ENCODE peak calls at places on chromosomes 3 and 15, in six cellular contexts. H is hepatocyte; Y is body of pancreas; P is CD8-positive, alpha-beta memory T cell; L is heart right ventricle; G is IMR-90. A is an unnamed sample.

GRCh38 chr3:29430558-29430971 is 149.7 kb downstream of the RBMS3 start:
- DNase-seq in H (no peak), Y (no peak), P (no peak), L (no peak), G (peak), A (no peak)

GRCh38 chr15:42018306-42019224 is 2.3 kb downstream of the PLA2G4E start:
- DNase-seq in H (no peak), Y (no peak), P (no peak), L (peak), G (no peak), A (no peak)

GRCh38 chr3:159771865-159772611 is 216.6 kb upstream of the IL12A start:
- DNase-seq in H (no peak), Y (no peak), P (no peak), L (no peak), G (no peak), A (no peak)

GRCh38 chr3:191721390-191721801 is 260.4 kb downstream of the PYDC2 start:
- DNase-seq in H (no peak), Y (no peak), P (no peak), L (no peak), G (no peak), A (no peak)

GRCh38 chr3:16338124-16338523 is 73.1 kb downstream of the OXNAD1 start:
- DNase-seq in H (no peak), Y (no peak), P (peak), L (no peak), G (no peak), A (no peak)

GRCh38 chr15:55742498-55742926 is 440 bp downstream of the PRTG start:
- DNase-seq in H (peak), Y (no peak), P (no peak), L (peak), G (peak), A (peak)

GRCh38 chr15:25416693-25417092 is 22.1 kb downstream of the UBE3A start:
- DNase-seq in H (no peak), Y (no peak), P (no peak), L (no peak), G (peak), A (no peak)

GRCh38 chr15:86526938-86527735 is 447.5 kb downstream of the AGBL1 start:
- DNase-seq in H (no peak), Y (no peak), P (no peak), L (no peak), G (no peak), A (no peak)

GRCh38 chr3:73568371-73568862 is 56.3 kb downstream of the PDZRN3 start:
- DNase-seq in H (no peak), Y (no peak), P (no peak), L (no peak), G (no peak), A (no peak)

GRCh38 chr15:80207887-80208286 is 44.1 kb downstream of the CTXND1 start:
- DNase-seq in H (peak), Y (no peak), P (no peak), L (no peak), G (no peak), A (no peak)

GRCh38 chr3:72769758-72770540 is 78.3 kb downstream of the SHQ1 start:
- DNase-seq in H (no peak), Y (no peak), P (no peak), L (no peak), G (no peak), A (no peak)

GRCh38 chr3:89682556-89682955 is 575.1 kb downstream of the EPHA3 start:
- DNase-seq in H (no peak), Y (no peak), P (no peak), L (no peak), G (no peak), A (no peak)

GRCh38 chr3:111621535-111621934 is 26.4 kb upstream of the ZBED2 start:
- DNase-seq in H (no peak), Y (no peak), P (no peak), L (no peak), G (no peak), A (no peak)

GRCh38 chr15:74025436-74025835 is 30.9 kb downstream of the PML start:
- DNase-seq in H (no peak), Y (no peak), P (no peak), L (no peak), G (peak), A (no peak)

GRCh38 chr3:101611023-101611422 is 37.0 kb downstream of the PCNP start:
- DNase-seq in H (no peak), Y (no peak), P (no peak), L (no peak), G (no peak), A (no peak)

GRCh38 chr15:69823223-69823907 is 274.4 kb downstream of the TLE3 start:
- DNase-seq in H (peak), Y (no peak), P (no peak), L (no peak), G (peak), A (no peak)

GRCh38 chr15:41804920-41805666 is 22.8 kb upstream of the JMJD7 start:
- DNase-seq in H (no peak), Y (no peak), P (no peak), L (no peak), G (no peak), A (no peak)

GRCh38 chr3:117439812-117440211 is 730.2 kb downstream of the TUSC7 start:
- DNase-seq in H (no peak), Y (peak), P (no peak), L (no peak), G (peak), A (no peak)

GRCh38 chr3:123372789-123373534 is 75.9 kb downstream of the ADCY5 start:
- DNase-seq in H (no peak), Y (no peak), P (no peak), L (no peak), G (no peak), A (no peak)

GRCh38 chr3:43030162-43030935 is 51.2 kb downstream of the GASK1A start:
- DNase-seq in H (no peak), Y (no peak), P (no peak), L (no peak), G (no peak), A (no peak)

GRCh38 chr15:97023131-97023844 is 692.8 kb downstream of the NR2F2 start:
- DNase-seq in H (no peak), Y (no peak), P (no peak), L (no peak), G (no peak), A (no peak)

GRCh38 chr3:45677841-45678240 is 11.4 kb upstream of the SACM1L start:
- DNase-seq in H (no peak), Y (no peak), P (no peak), L (no peak), G (no peak), A (no peak)

GRCh38 chr3:45677045-45677436 is 12.2 kb upstream of the SACM1L start:
- DNase-seq in H (peak), Y (no peak), P (peak), L (peak), G (peak), A (no peak)

GRCh38 chr3:45673273-45673672 is 15.9 kb upstream of the SACM1L start:
- DNase-seq in H (no peak), Y (no peak), P (no peak), L (no peak), G (no peak), A (no peak)

GRCh38 chr3:45679805-45680204 is 9.4 kb upstream of the SACM1L start:
- DNase-seq in H (no peak), Y (no peak), P (no peak), L (no peak), G (no peak), A (no peak)

DNA sequence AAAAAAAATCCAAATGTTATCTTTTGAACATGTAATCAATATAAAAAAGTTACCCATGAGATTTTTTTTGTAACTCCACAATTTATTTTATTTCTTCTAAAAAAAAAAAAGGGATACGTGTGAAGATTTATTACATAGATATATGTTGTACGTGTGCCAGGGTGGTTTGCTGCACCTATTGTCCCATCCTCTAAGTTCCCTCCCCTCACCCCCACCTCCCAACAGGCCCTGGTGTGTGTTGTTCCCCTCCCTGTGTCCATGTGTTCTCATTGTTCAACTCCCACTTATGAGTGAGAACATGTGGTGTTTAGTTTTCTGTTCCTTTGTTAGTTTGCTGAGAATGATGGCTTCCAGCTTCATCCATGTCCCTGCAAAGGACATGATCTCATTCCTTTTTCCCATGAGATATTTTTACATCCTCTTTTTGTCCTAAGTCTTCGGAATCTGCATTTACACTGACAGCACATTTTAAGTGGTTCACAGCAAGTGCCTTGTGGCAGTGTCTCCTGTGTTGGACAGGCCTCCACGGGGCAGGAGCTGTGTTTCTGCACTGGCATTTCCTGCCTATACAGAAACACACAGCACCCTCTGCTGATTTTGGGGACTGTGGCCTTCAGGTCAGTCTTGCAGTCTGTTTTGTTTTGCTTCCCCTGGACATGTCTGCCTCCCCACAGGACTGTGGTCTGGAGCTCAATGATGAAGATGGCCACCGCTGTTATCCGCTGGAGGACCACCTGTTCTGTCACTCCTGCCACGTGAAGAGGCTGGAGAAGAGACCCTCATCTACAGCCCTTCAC is 12.8 kb upstream of the SACM1L start:
- DNase-seq in H (no peak), Y (no peak), P (no peak), L (no peak), G (no peak), A (no peak)
- H3K27ac ChIP-seq in H (peak), Y (peak), P (no peak), L (peak), G (peak), A (peak)

GRCh38 chr3:169120928-169121327 is 542.6 kb downstream of the MECOM start:
- DNase-seq in H (no peak), Y (no peak), P (no peak), L (no peak), G (no peak), A (no peak)

GRCh38 chr3:169117264-169117663 is 546.2 kb downstream of the MECOM start:
- DNase-seq in H (no peak), Y (no peak), P (no peak), L (no peak), G (no peak), A (no peak)

GRCh38 chr3:169112153-169112892 is 551.2 kb downstream of the MECOM start:
- DNase-seq in H (no peak), Y (no peak), P (no peak), L (no peak), G (peak), A (no peak)

GRCh38 chr3:169118666-169119370 is 544.7 kb downstream of the MECOM start:
- DNase-seq in H (no peak), Y (no peak), P (no peak), L (no peak), G (peak), A (no peak)

GRCh38 chr3:169116056-169116693 is 547.3 kb downstream of the MECOM start:
- DNase-seq in H (no peak), Y (no peak), P (no peak), L (no peak), G (no peak), A (no peak)
- H3K27ac ChIP-seq in H (no peak), Y (no peak), P (no peak), L (no peak), G (no peak), A (no peak)

GRCh38 chr15:89143503-89144162 is 55.4 kb downstream of the ABHD2 start:
- DNase-seq in H (no peak), Y (no peak), P (no peak), L (no peak), G (peak), A (no peak)
- H3K27ac ChIP-seq in H (peak), Y (peak), P (no peak), L (peak), G (peak), A (no peak)

DNA sequence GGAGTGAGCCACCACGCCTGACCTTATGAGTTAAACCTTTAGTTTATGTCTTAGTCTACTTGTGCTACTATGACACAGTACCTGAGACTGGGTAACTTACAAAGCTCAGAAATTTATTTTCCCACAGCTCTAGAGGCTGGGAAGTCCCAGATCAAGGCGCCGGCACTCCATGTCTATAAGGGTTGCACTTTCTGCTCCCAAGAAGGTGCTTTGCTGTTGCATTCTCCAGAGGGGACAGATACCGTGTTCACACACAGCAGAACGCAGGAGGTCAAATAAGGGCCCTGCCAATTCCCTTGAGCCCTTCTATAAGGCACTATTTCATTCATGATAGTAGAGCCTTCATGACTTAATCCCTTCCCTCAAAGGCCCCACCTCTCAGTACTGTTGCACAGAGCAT is 26.3 kb downstream of the PLA1A start:
- DNase-seq in H (no peak), Y (no peak), P (no peak), L (no peak), G (no peak), A (no peak)
- H3K27ac ChIP-seq in H (no peak), Y (no peak), P (no peak), L (no peak), G (no peak), A (no peak)

DNA sequence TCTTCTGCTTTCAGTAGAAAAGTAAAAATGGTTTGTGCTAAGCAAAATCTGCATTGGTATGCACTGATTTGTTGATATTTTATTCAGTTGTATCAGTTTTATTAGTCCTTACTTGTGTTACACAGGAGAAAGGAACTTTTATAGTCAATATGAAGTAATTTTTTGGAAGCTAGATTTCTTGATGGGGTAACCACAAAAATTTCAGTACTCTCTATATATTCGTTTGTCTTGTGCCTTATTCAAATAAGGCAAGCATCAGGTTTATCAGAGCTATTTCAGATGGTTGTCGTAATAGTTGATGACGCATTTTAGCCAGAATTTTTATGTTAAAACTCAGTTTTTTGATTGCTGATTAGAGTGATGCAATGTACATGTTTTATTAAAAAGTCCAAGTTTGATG is 50.7 kb upstream of the NIPA1 start:
- DNase-seq in H (no peak), Y (no peak), P (no peak), L (no peak), G (peak), A (no peak)
- H3K27ac ChIP-seq in H (no peak), Y (no peak), P (no peak), L (no peak), G (no peak), A (no peak)

DNA sequence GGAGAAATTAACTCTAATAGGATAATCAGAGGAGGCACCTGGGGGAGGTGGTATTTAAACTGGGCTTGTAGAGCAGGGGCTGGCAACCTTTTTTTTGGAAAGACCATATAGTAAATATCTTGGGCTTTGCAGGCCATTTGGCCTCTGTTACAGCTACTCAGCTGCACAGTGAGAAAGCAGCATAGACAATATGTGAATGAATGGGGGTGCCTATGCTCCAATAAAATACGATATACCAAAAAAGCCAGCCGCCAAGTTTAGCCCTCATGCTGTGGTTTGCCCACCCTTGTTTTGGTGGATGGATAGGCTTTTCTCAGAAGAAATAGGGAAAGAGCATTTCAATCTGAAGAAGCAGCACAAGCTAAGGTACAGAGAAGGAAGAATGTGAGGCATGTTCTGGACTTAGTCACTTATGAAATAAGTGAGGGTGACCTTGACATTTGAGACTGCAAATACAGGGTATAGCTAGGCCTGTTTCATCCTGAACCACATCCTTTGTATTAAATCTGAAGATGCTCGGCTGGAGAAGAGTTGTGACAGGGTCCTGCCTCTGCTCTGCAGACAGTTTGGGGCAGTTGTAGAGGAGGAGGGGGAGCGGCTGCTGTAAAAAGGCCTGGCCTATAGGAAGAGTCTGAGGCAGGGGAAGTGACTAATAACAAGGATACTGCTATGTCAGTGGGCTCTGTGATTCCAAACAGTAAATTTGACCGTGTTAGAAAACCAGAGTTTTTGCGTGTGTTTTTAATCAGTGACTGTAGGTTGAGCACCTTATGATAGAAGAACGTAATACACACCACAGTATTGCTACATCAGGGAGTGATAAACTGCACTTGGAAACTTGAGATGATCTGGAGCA is 130.9 kb upstream of the NR2E3 start:
- DNase-seq in H (no peak), Y (no peak), P (no peak), L (no peak), G (peak), A (no peak)
- H3K27ac ChIP-seq in H (peak), Y (no peak), P (no peak), L (peak), G (peak), A (peak)

GRCh38 chr3:141934354-141934753 is 57.9 kb downstream of the ATP1B3 start:
- DNase-seq in H (no peak), Y (no peak), P (no peak), L (no peak), G (no peak), A (no peak)
- H3K27ac ChIP-seq in H (no peak), Y (no peak), P (no peak), L (no peak), G (no peak), A (no peak)

GRCh38 chr3:49899815-49900214 is 3.9 kb downstream of the MST1R start:
- DNase-seq in H (no peak), Y (no peak), P (no peak), L (no peak), G (no peak), A (no peak)
- H3K27ac ChIP-seq in H (peak), Y (peak), P (no peak), L (no peak), G (no peak), A (no peak)

DNA sequence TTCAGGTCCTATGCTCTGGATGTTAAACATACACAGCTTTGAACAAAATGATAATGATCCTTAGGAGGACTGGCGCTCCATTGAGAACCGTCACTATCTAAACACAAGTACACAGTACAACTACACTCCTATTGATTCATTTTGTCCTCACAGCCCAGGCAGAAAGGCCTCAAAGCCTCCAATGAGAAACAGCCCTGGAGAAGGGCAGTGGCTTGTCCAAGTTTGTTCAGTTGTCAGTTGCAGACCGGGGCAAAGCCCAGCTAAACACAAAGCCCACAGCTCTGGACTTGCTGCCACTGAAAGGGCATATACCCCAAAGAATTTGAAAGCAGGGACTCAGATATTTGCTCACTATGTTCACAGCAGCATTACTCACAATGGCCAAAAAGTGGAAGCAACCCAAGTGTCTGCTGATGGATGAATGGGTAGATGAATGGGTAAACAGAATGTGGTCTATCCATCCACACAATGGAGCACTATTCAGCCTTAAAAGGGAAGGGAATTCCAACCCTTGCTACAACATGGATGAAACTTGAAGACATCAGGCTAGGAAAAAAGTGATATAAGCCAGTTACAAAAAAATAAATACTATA is 34.7 kb downstream of the NUP210 start:
- DNase-seq in H (no peak), Y (no peak), P (no peak), L (no peak), G (peak), A (no peak)
- H3K27ac ChIP-seq in H (no peak), Y (no peak), P (no peak), L (no peak), G (no peak), A (peak)

DNA sequence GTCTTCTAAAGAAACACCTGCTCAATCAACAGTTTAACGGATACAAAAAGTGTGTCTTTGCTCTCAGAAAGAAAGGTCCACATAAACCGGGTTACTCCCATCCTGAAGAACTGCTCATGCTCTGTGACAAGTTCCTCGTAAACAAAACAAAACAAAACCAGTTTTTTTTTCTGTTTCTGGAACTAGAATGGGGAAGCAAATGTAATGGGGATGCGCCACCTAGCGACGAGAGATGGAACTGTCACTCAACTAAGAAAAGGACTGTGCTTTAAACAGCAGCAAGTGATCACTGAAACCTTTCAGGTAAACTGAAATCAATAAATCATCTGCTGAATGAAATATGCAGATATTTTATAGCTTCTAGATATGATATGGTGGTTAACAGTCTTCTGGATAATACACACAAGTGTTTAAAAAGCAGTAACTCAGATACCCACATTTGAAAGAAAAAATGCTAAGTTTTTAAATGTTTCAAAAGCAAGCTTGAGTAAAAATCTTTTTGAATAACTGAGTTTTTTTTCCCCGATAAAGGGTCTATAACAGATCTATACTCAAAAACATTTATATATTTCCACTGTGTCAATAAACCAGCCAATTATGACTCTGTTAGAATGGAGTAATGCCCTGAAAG is 10.9 kb downstream of the TM2D3 start:
- DNase-seq in H (peak), Y (peak), P (peak), L (peak), G (peak), A (peak)
- H3K27ac ChIP-seq in H (no peak), Y (no peak), P (peak), L (peak), G (no peak), A (peak)

A was measured in caudate nucleus.